ENCODE peak calls at places on chromosomes 2 and 18, in nine cellular contexts. R, W, B, T, D, L, K, U and H are unnamed samples.

GRCh38 chr2:96913398-96914202 is 43.7 kb upstream of the SEMA4C start:
- DNase-seq in R (no peak), U (no peak), T (no peak), L (no peak), B (no peak), D (peak), K (no peak), W (no peak), H (peak)

GRCh38 chr2:34627003-34627402 is 1027.9 kb upstream of the FAM98A start:
- DNase-seq in D (no peak), W (no peak), T (no peak), R (no peak), B (no peak), U (no peak), L (no peak), K (no peak), H (no peak)

GRCh38 chr2:880201-880970 is 70.3 kb upstream of the SNTG2 start:
- DNase-seq in W (no peak), D (no peak), U (no peak), B (no peak), T (no peak), R (no peak), K (no peak), L (no peak), H (no peak)

GRCh38 chr2:108932736-108933135 is 56.3 kb downstream of the EDAR start:
- DNase-seq in R (no peak), T (no peak), D (no peak), W (no peak), K (no peak), B (no peak), L (no peak), U (no peak), H (no peak)

GRCh38 chr2:169877406-169877805 is 50.2 kb downstream of the UBR3 start:
- DNase-seq in B (peak), T (no peak), K (no peak), D (peak), W (peak), L (peak), R (peak), U (peak), H (peak)

GRCh38 chr18:55384551-55385275 is 203.3 kb downstream of the TCF4 start:
- DNase-seq in D (peak), K (no peak), W (peak), U (peak), B (peak), R (peak), L (peak), T (no peak), H (peak)

GRCh38 chr2:11420190-11420589 is 45.8 kb downstream of the E2F6 start:
- DNase-seq in B (no peak), K (no peak), W (no peak), R (peak), U (no peak), D (no peak), T (no peak), L (no peak), H (no peak)

GRCh38 chr2:161030260-161031063 is 129.8 kb upstream of the TANK start:
- DNase-seq in B (peak), L (no peak), W (peak), U (peak), K (peak), D (peak), T (no peak), R (peak), H (no peak)

GRCh38 chr18:2891526-2892431 is 45.0 kb downstream of the EMILIN2 start:
- DNase-seq in T (no peak), K (no peak), D (no peak), B (no peak), U (peak), R (no peak), L (peak), W (peak), H (no peak)

GRCh38 chr2:44362207-44363015 is 664 bp downstream of the CAMKMT start:
- DNase-seq in R (peak), D (peak), K (peak), B (peak), L (peak), W (peak), U (peak), T (peak), H (peak)

GRCh38 chr2:218996937-218997336 is 3.7 kb upstream of the CRYBA2 start:
- DNase-seq in U (no peak), R (no peak), B (no peak), D (no peak), K (no peak), W (no peak), L (no peak), T (no peak), H (no peak)

GRCh38 chr2:199710551-199710950 is 140.4 kb downstream of the FTCDNL1 start:
- DNase-seq in T (no peak), L (no peak), K (no peak), W (no peak), U (no peak), B (no peak), R (peak), D (no peak), H (no peak)

GRCh38 chr18:13579874-13580273 is 146.5 kb downstream of the FAM210A start:
- DNase-seq in W (no peak), T (no peak), K (no peak), R (no peak), L (no peak), U (no peak), D (no peak), B (no peak), H (no peak)

GRCh38 chr2:53969285-53970094 is 1.3 kb downstream of the PSME4 start:
- DNase-seq in L (no peak), D (peak), B (peak), K (peak), T (no peak), R (peak), W (peak), U (peak), H (no peak)

GRCh38 chr2:127014630-127015029 is 92.3 kb downstream of the BIN1 start:
- DNase-seq in B (peak), U (peak), R (peak), D (peak), K (no peak), L (no peak), T (no peak), W (peak), H (no peak)

GRCh38 chr2:67388680-67389079 is 8.5 kb upstream of the ETAA1 start:
- DNase-seq in R (no peak), D (no peak), T (no peak), W (no peak), L (no peak), U (no peak), B (no peak), K (no peak), H (no peak)

GRCh38 chr18:6960656-6961055 is 156.9 kb downstream of the LAMA1 start:
- DNase-seq in R (peak), U (peak), K (no peak), W (peak), T (no peak), L (no peak), B (peak), D (no peak), H (no peak)

GRCh38 chr18:59655661-59656060 is 41.6 kb downstream of the CCBE1 start:
- DNase-seq in B (no peak), L (no peak), W (no peak), K (no peak), D (no peak), R (no peak), T (no peak), U (peak), H (no peak)

GRCh38 chr2:184596819-184597411 is 1.4 kb upstream of the ZNF804A start:
- DNase-seq in B (peak), W (peak), T (no peak), L (no peak), R (peak), K (no peak), U (peak), D (peak), H (no peak)
- H3K4me3 ChIP-seq in B (peak), W (peak), T (peak), L (no peak), R (peak), K (peak), U (peak), D (peak), H (no peak)

DNA sequence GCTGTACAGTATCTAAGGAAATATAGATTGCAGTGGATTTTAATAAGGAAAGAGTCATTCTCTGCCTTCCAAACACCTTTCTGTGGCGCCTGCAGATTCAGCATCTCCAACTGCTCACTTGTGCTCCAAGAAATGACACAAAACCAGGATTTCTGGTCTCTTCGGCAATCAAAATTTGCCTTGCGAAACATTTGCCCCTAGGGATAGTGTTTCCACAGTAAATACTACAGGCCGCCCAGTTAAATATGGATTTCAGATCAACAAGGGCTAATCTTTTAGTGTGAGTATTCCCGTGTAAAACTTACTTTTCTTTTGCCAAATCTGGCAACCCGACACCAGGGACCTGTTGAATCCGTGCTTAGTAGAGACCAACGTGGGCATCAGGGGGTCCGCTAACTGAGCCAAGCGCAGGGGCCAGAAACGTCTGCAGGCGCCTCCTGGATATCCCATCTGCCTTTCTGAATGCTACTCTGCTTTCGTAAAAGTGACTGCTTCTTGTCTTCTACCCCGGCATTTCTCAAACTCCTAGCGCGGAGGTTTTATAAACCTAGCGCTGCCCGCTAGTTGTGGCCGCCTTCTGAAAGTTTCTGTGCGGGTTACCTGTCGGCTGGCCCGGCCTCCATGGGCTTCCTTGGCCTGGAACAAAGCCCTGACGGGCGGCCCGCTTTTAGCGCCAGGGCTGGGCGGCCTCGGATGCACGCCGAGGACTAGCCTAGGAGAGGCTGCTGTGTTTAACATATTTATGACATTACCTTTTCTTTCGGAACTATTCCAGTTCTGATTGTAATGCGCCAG is 2.5 kb downstream of the CYP1B1 start:
- DNase-seq in U (peak), W (no peak), L (no peak), R (no peak), T (no peak), K (no peak), B (peak), D (peak), H (no peak)
- H3K4me3 ChIP-seq in U (peak), W (peak), L (no peak), R (peak), T (peak), K (peak), B (peak), D (peak), H (no peak)

DNA sequence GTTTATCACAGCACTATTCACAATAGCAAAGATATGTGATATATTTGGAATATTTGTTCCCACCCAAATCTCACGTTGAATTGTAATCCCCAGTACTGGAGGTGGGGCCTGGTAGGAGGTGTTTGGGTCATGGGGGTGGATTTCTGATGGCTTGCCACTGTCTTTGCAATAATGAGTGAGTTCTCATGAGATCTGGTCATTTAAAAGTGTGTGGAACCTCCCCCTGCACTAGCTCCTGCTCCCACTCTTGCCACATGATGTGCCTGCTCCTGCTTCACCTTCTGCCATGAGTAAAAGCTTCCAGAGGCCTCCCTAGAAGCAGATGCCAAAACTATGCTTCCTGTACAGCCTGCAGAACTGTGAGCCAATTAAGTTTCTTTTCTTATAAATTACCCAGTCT is 72.2 kb upstream of the DYNC1I2 start:
- DNase-seq in B (no peak), L (no peak), R (peak), U (peak), K (no peak), D (no peak), W (peak), T (no peak), H (no peak)
- H3K4me3 ChIP-seq in B (no peak), L (no peak), R (no peak), U (no peak), K (no peak), D (no peak), W (no peak), T (no peak), H (no peak)

GRCh38 chr2:74199871-74200305 is 1.5 kb downstream of the MTHFD2 start:
- DNase-seq in R (peak), B (no peak), U (no peak), W (peak), L (no peak), K (no peak), D (peak), T (no peak), H (no peak)

GRCh38 chr2:74198461-74199274 is at the start of gene MTHFD2:
- DNase-seq in K (peak), U (peak), B (peak), L (peak), T (peak), R (peak), W (peak), D (peak), H (peak)

GRCh38 chr2:74201596-74201995 is 3.2 kb downstream of the MTHFD2 start:
- DNase-seq in B (no peak), W (peak), T (no peak), U (peak), R (peak), L (no peak), D (peak), K (no peak), H (no peak)

GRCh38 chr2:74199275-74199701 is 873 bp downstream of the MTHFD2 start:
- DNase-seq in W (no peak), D (no peak), K (no peak), L (no peak), R (no peak), T (no peak), U (no peak), B (no peak), H (no peak)

GRCh38 chr2:74201196-74201595 is 2.8 kb downstream of the MTHFD2 start:
- DNase-seq in U (no peak), B (no peak), L (no peak), D (no peak), R (no peak), W (no peak), T (no peak), K (no peak), H (no peak)
- H3K4me3 ChIP-seq in U (peak), B (no peak), L (no peak), D (peak), R (peak), W (no peak), T (no peak), K (peak), H (no peak)